ENCODE peak calls at places on chromosomes 13 and 19, in ten cellular contexts. U is kidney; D is HFF-Myc; E is tibial artery; H is CD4-positive, alpha-beta T cell; R is fibroblast of pulmonary artery; K is cardiac fibroblast; M is cardiac muscle cell; Z is AG04450; O is uterus. B is an unnamed sample.

GRCh38 chr13:85313761-85314503 is 485.3 kb downstream of the SLITRK6 start:
- DNase-seq in U (no peak), D (peak; percentile 56), E (no peak), H (no peak), R (no peak), K (no peak), M (no peak), Z (no peak), O (no peak), B (no peak)

GRCh38 chr19:28985201-28985600 is 227.8 kb downstream of the UQCRFS1 start:
- DNase-seq in U (no peak), D (no peak), E (no peak), H (no peak), R (no peak), K (no peak), M (no peak), Z (no peak), O (no peak), B (no peak)

GRCh38 chr13:48294670-48295069 is 8.9 kb upstream of the RB1 start:
- DNase-seq in U (no peak), D (no peak), E (no peak), H (no peak), R (no peak), K (no peak), M (no peak), Z (no peak), O (no peak), B (no peak)

GRCh38 chr19:34253711-34254551 is 423 bp upstream of the GARRE1 start:
- DNase-seq in U (peak; percentile 95), D (no peak), E (peak; percentile 82), H (peak; percentile 86), R (no peak), K (no peak), M (peak; percentile 93), Z (no peak), O (peak; percentile 83), B (peak; percentile 88)

GRCh38 chr19:48637948-48638830 is 1.0 kb upstream of the DBP start:
- DNase-seq in U (peak; percentile 95), D (peak; percentile 84), E (peak; percentile 87), H (peak; percentile 79), R (peak; percentile 98), K (peak; percentile 99), M (peak; percentile 95), Z (peak; percentile 94), O (peak; percentile 85), B (peak; percentile 76)

GRCh38 chr13:25406377-25406776 is 34.6 kb downstream of the ATP8A2 start:
- DNase-seq in U (no peak), D (no peak), E (no peak), H (no peak), R (no peak), K (no peak), M (no peak), Z (no peak), O (no peak), B (peak; percentile 12)

GRCh38 chr19:29499921-29500590 is 25.7 kb upstream of the VSTM2B start:
- DNase-seq in U (no peak), D (no peak), E (no peak), H (no peak), R (no peak), K (no peak), M (no peak), Z (no peak), O (no peak), B (no peak)

GRCh38 chr13:77386880-77387606 is 60.1 kb upstream of the MYCBP2 start:
- DNase-seq in U (no peak), D (no peak), E (peak; percentile 86), H (no peak), R (peak; percentile 58), K (peak; percentile 47), M (no peak), Z (no peak), O (no peak), B (no peak)

GRCh38 chr19:39843919-39844793 is 2.0 kb downstream of the FBL start:
- DNase-seq in U (no peak), D (no peak), E (no peak), H (no peak), R (peak; percentile 73), K (peak; percentile 70), M (peak; percentile 53), Z (peak; percentile 15), O (no peak), B (peak; percentile 36)

GRCh38 chr19:35292421-35292820 is 460 bp downstream of the MAG start:
- DNase-seq in U (no peak), D (no peak), E (no peak), H (no peak), R (no peak), K (no peak), M (no peak), Z (no peak), O (no peak), B (no peak)

GRCh38 chr13:97205465-97205864 is 16.7 kb upstream of the MBNL2 start:
- DNase-seq in U (no peak), D (no peak), E (no peak), H (no peak), R (no peak), K (no peak), M (no peak), Z (no peak), O (no peak), B (no peak)

GRCh38 chr13:110628477-110628793 is 13.1 kb downstream of the NAXD start:
- DNase-seq in U (no peak), D (no peak), E (no peak), H (no peak), R (peak; percentile 45), K (peak; percentile 45), M (no peak), Z (no peak), O (peak; percentile 56), B (no peak)

GRCh38 chr19:18817574-18817973 is 14.2 kb upstream of the UPF1 start:
- DNase-seq in U (no peak), D (no peak), E (no peak), H (no peak), R (no peak), K (no peak), M (no peak), Z (no peak), O (no peak), B (no peak)

GRCh38 chr19:16771618-16772017 is 52.0 kb downstream of the NWD1 start:
- DNase-seq in U (peak; percentile 79), D (peak; percentile 75), E (peak; percentile 91), H (peak; percentile 41), R (peak; percentile 87), K (peak; percentile 86), M (peak; percentile 88), Z (peak; percentile 58), O (peak; percentile 71), B (peak; percentile 80)
- TF ChIP-seq CTCF in U (peak; percentile 82), D (peak; percentile 74), E (peak; percentile 86), H (peak; percentile 79), R (peak; percentile 79), K (peak; percentile 86), M (peak; percentile 80), Z (peak; percentile 84), O (peak; percentile 89), B (peak; percentile 88)

GRCh38 chr13:53775807-53776206 is 747.2 kb downstream of the OLFM4 start:
- DNase-seq in U (no peak), D (no peak), E (no peak), H (no peak), R (no peak), K (no peak), M (no peak), Z (no peak), O (no peak), B (no peak)
- TF ChIP-seq CTCF in U (no peak), D (no peak), E (no peak), H (no peak), R (no peak), K (no peak), M (no peak), Z (no peak), O (no peak), B (peak; percentile 23)

GRCh38 chr13:27406178-27406939 is 18.1 kb upstream of the GTF3A start:
- DNase-seq in U (no peak), D (no peak), E (no peak), H (no peak), R (peak; percentile 61), K (peak; percentile 61), M (peak; percentile 35), Z (no peak), O (no peak), B (peak; percentile 17)
- TF ChIP-seq CTCF in U (peak; percentile 34), D (peak; percentile 49), E (no peak), H (peak; percentile 67), R (peak; percentile 69), K (peak; percentile 54), M (peak; percentile 53), Z (peak; percentile 63), O (no peak), B (peak; percentile 41)

DNA sequence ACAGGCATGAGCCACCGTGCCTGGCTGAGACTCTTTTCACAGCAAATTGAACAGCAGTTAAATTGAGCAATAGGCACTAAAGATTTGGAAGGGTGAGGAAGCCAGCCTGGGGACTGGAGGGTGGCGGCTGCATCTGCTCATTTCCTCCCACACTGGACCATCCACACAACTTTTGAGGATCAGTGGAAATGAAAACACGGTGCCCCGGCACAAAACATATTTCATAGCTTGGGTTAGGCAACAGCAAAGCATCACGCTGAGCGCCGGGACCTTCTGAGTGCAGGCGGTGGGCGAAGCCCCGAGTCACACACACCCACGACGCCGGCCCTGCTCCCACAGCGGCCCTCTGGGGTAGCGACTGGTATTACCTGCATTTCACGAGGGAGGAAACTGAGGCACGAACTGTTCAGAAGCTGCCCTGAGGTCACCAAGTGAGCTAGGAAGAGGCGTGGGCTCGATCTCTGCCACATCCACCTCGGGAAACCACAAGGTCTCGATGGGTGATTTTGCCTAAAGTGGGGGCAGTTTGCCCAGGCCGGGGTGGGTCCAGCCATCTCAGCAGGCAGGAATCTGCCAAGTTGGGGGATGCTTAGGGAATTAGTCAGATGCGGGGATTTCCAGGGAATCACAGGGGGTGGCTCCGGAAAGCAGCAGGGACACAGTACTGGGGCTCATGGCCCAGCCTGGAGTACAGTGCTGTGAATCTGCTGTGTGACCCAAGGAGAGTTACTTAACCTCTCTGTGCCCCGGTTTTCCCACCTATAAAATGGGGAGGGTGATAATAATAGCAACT is 3.5 kb upstream of the SBNO2 start:
- DNase-seq in U (peak; percentile 84), D (peak; percentile 73), E (peak; percentile 68), H (no peak), R (peak; percentile 95), K (peak; percentile 94), M (no peak), Z (peak; percentile 87), O (peak; percentile 41), B (no peak)
- TF ChIP-seq CTCF in U (no peak), D (peak; percentile 23), E (peak; percentile 25), H (no peak), R (peak; percentile 32), K (peak; percentile 49), M (peak; percentile 37), Z (peak; percentile 31), O (no peak), B (no peak)

GRCh38 chr19:22088541-22089144 is 36.4 kb downstream of the ZNF257 start:
- DNase-seq in U (no peak), D (no peak), E (no peak), H (no peak), R (no peak), K (no peak), M (no peak), Z (no peak), O (no peak), B (no peak)
- TF ChIP-seq CTCF in U (no peak), D (no peak), E (no peak), H (no peak), R (no peak), K (no peak), M (no peak), Z (no peak), O (no peak), B (no peak)